ENCODE peak calls at places on chromosomes 16 and 17, in five cellular contexts. E, Z, V, B and L are unnamed samples.

GRCh38 chr16:55709801-55710200 is 54.0 kb downstream of the SLC6A2 start:
- DNase-seq in E (no peak), Z (no peak), V (no peak), B (no peak), L (no peak)

GRCh38 chr17:56038136-56038535 is 115.1 kb upstream of the ANKFN1 start:
- DNase-seq in E (no peak), Z (no peak), V (no peak), B (no peak), L (no peak)

GRCh38 chr16:49505556-49505955 is 132.0 kb downstream of the C16orf78 start:
- DNase-seq in E (no peak), Z (no peak), V (no peak), B (no peak), L (no peak)

GRCh38 chr17:54968954-54969400 is 412 bp downstream of the STXBP4 start:
- DNase-seq in E (peak; percentile 23), Z (no peak), V (peak; percentile 24), B (no peak), L (no peak)

GRCh38 chr17:19978206-19978802 is 676 bp upstream of the AKAP10 start:
- DNase-seq in E (no peak), Z (no peak), V (no peak), B (no peak), L (no peak)

GRCh38 chr16:73878616-73879015 is 418.0 kb upstream of the PSMD7 start:
- DNase-seq in E (peak; percentile 62), Z (no peak), V (peak; percentile 61), B (peak; percentile 29), L (peak; percentile 28)

GRCh38 chr16:10688291-10688690 is 6.4 kb downstream of the TEKT5 start:
- DNase-seq in E (peak; percentile 33), Z (peak; percentile 84), V (no peak), B (no peak), L (no peak)

GRCh38 chr17:59727817-59728533 is 20.5 kb downstream of the VMP1 start:
- DNase-seq in E (no peak), Z (no peak), V (no peak), B (no peak), L (no peak)

GRCh38 chr16:87334611-87335305 is 17.6 kb upstream of the C16orf95 start:
- DNase-seq in E (no peak), Z (no peak), V (no peak), B (no peak), L (no peak)

GRCh38 chr16:57994778-57995177 is 5.7 kb downstream of the ZNF319 start:
- DNase-seq in E (peak; percentile 37), Z (peak; percentile 84), V (peak; percentile 47), B (no peak), L (no peak)

GRCh38 chr17:45248132-45248936 is 13.6 kb downstream of the SPATA32 start:
- DNase-seq in E (peak; percentile 83), Z (peak; percentile 85), V (no peak), B (no peak), L (no peak)

GRCh38 chr16:31397701-31398100 is 4.6 kb downstream of the ITGAD start:
- DNase-seq in E (no peak), Z (no peak), V (no peak), B (no peak), L (no peak)

GRCh38 chr17:65487161-65487560 is 74.3 kb downstream of the AXIN2 start:
- DNase-seq in E (no peak), Z (no peak), V (no peak), B (no peak), L (no peak)

GRCh38 chr16:57957396-57958392 is 13.2 kb downstream of the CNGB1 start:
- DNase-seq in E (no peak), Z (peak; percentile 62), V (no peak), B (no peak), L (no peak)

GRCh38 chr17:17028059-17028877 is 14.0 kb upstream of the MPRIP start:
- DNase-seq in E (peak; percentile 100), Z (peak; percentile 93), V (peak; percentile 69), B (peak; percentile 65), L (peak; percentile 49)

GRCh38 chr17:29140631-29141483 is 39.3 kb downstream of the MYO18A start:
- DNase-seq in E (no peak), Z (no peak), V (no peak), B (no peak), L (no peak)

GRCh38 chr17:14748036-14748715 is 447.3 kb downstream of the HS3ST3B1 start:
- DNase-seq in E (peak; percentile 88), Z (peak; percentile 76), V (no peak), B (no peak), L (no peak)

GRCh38 chr16:72927199-72928088 is 120.5 kb downstream of the ZFHX3 start:
- DNase-seq in E (peak; percentile 96), Z (peak; percentile 83), V (peak; percentile 53), B (no peak), L (peak; percentile 79)

GRCh38 chr17:44384823-44385286 is 4.6 kb downstream of the ITGA2B start:
- DNase-seq in E (no peak), Z (no peak), V (no peak), B (no peak), L (no peak)

GRCh38 chr17:30273373-30273772 is 18.4 kb downstream of the BLMH start:
- DNase-seq in E (no peak), Z (no peak), V (peak; percentile 39), B (no peak), L (peak; percentile 16)

GRCh38 chr17:30278032-30278431 is 13.7 kb downstream of the BLMH start:
- DNase-seq in E (peak; percentile 9), Z (no peak), V (peak; percentile 68), B (no peak), L (no peak)

GRCh38 chr17:30275911-30276310 is 15.8 kb downstream of the BLMH start:
- DNase-seq in E (no peak), Z (no peak), V (no peak), B (no peak), L (no peak)

GRCh38 chr17:30271102-30271501 is 20.6 kb downstream of the BLMH start:
- DNase-seq in E (no peak), Z (no peak), V (peak; percentile 79), B (no peak), L (no peak)

DNA sequence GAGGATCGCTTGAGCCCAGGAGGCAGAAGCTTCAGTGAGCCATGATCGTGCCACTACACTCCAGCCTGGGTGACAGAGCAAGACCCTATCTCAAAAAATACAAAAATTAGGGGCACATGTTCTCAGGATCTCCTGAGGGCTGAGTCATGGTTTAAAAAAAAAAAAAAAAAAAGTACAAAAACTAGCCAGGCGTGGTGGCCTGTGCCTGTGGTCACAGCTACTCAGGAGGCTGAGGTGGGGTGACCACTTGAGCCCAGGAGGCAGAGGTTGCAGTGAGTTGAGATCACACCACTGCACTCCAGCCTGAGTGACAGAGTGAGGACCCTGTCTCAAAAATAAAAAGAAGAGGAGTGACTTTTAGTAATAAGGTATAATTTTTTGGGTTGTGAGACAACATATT is 16.9 kb downstream of the BLMH start:
- DNase-seq in E (no peak), Z (no peak), V (no peak), B (peak; percentile 31), L (no peak)
- H3K4me3 ChIP-seq in E (no peak overlapping the region), Z (no peak overlapping the region), V (no peak overlapping the region), B (no peak overlapping the region), L (no peak overlapping the region)

GRCh38 chr16:7332611-7333010 is at the start of gene RBFOX1:
- DNase-seq in E (no peak), Z (no peak), V (no peak), B (no peak), L (no peak)

GRCh38 chr16:7334801-7335560 is 2.3 kb downstream of the RBFOX1 start:
- DNase-seq in E (no peak), Z (no peak), V (no peak), B (no peak), L (no peak)

GRCh38 chr16:7331997-7332396 is 648 bp upstream of the RBFOX1 start:
- DNase-seq in E (no peak), Z (no peak), V (no peak), B (no peak), L (no peak)

GRCh38 chr16:7330709-7331108 is 1.9 kb upstream of the RBFOX1 start:
- DNase-seq in E (no peak), Z (no peak), V (no peak), B (no peak), L (no peak)

DNA sequence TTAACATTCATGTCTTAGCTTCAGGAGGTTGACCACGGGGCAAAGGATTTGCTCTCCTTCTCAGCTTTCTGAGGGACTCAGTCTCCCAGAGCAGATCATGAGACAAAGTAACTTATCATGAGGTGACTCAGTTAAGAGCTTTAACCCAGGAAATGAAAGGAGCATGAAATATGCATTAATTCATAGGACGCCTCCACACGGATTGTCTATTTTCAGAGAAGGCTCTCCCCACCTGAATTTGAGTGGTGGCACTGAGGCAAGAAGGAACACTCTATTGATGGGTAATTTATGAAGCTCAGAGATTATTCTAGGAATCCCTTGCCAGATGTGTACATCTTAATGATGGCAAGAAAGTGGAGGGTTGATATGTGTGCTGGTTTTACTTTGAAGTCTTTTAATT is 681 bp downstream of the RBFOX1 start:
- DNase-seq in E (no peak), Z (no peak), V (no peak), B (no peak), L (no peak)
- H3K4me3 ChIP-seq in E (no peak overlapping the region), Z (no peak overlapping the region), V (no peak overlapping the region), B (no peak overlapping the region), L (no peak overlapping the region)

GRCh38 chr16:983044-984030 is 1.8 kb downstream of the SOX8 start:
- DNase-seq in E (no peak), Z (no peak), V (no peak), B (no peak), L (no peak)

GRCh38 chr16:979859-980594 is 1.5 kb upstream of the SOX8 start:
- DNase-seq in E (no peak), Z (no peak), V (no peak), B (no peak), L (no peak)

GRCh38 chr16:982152-983043 is 828 bp downstream of the SOX8 start:
- DNase-seq in E (no peak), Z (no peak), V (no peak), B (no peak), L (no peak)

GRCh38 chr16:980595-980854 is 1.0 kb upstream of the SOX8 start:
- DNase-seq in E (no peak), Z (no peak), V (no peak), B (no peak), L (no peak)

GRCh38 chr16:981695-982151 is at the start of gene SOX8:
- DNase-seq in E (no peak), Z (no peak), V (no peak), B (no peak), L (no peak)
- H3K4me3 ChIP-seq in E (peak within 1 kb of the TSS; percentile 48), Z (peak within 1 kb of the TSS; percentile 43), V (no peak within 1 kb of the TSS), B (peak within 1 kb of the TSS; percentile 38), L (peak within 1 kb of the TSS; percentile 54)

DNA sequence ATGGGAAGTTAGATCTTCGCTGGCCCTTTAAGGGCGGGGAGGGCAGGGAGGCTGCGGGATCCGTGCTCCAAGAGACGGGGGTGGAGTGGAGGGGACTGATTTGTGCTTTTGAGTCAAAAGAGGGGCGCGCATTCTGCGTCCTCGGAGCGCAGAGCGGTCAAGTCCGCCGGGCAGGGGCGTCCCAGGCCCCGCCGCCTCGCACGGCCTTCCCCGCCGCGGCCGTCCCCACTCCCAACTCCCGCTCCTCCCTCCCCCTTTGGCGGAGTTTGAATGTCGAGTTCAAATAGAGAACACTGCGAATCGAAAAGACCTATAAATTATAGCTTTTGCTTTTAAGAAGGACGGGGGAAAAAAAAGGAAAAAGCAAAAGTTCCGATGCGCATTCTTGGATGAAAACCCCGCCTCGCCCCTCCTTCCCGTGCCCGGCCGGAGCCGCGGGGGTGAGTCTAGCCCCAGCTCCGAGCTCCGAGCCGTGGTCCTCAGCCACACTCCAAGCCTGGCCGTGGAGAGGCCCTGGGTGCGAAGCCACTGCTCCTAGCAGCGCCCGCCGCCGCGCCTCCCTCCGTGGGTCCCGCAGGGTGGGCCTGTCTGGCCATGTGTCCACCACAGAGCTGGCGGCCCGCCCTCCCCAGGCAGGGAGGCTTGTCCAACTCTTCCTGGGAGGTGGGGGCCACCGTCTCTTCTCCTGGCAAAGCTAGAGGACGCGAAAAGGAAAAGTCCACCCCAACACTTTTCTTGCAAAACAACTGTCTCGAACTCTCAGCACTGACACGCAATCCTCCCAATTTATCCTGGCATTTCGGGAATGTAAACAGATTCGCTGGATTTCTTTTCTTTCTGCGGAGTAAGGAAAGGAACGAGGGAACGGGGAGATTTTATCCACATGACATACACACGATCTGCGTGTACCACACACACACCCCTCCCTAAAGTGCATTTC is 3.6 kb downstream of the CBX8 start:
- DNase-seq in E (no peak), Z (no peak), V (peak; percentile 33), B (no peak), L (no peak)
- H3K4me3 ChIP-seq in E (no peak overlapping the region), Z (peak overlapping the region; percentile 43), V (peak overlapping the region; percentile 39), B (no peak overlapping the region), L (peak overlapping the region; percentile 42)